ENCODE peak calls at places on chromosome 6, in eight cellular contexts. One of them, this sample, is unnamed.

GRCh38 chr6:100657678-100658330 is 193.1 kb upstream of the SIM1 start:
- DNase-seq in esophagus squamous epithelium: no peak
- DNase-seq in right lobe of liver: no peak
- DNase-seq in lung: no peak
- DNase-seq in GM23248: peak; percentile 55
- DNase-seq in left ventricle myocardium inferior: no peak
- DNase-seq in CD8-positive, alpha-beta T cell: no peak
- DNase-seq in adrenal gland: no peak
- DNase-seq in this sample: no peak

GRCh38 chr6:161487694-161488093 is 213.8 kb upstream of the AGPAT4 start:
- DNase-seq in GM23248: no peak
- DNase-seq in adrenal gland: no peak
- DNase-seq in right lobe of liver: no peak
- DNase-seq in esophagus squamous epithelium: no peak
- DNase-seq in lung: no peak
- DNase-seq in left ventricle myocardium inferior: no peak
- DNase-seq in CD8-positive, alpha-beta T cell: no peak
- DNase-seq in this sample: no peak

GRCh38 chr6:148533309-148534107 is 190.9 kb downstream of the SASH1 start:
- DNase-seq in GM23248: no peak
- DNase-seq in right lobe of liver: no peak
- DNase-seq in adrenal gland: no peak
- DNase-seq in lung: no peak
- DNase-seq in CD8-positive, alpha-beta T cell: no peak
- DNase-seq in left ventricle myocardium inferior: no peak
- DNase-seq in esophagus squamous epithelium: no peak
- DNase-seq in this sample: no peak

GRCh38 chr6:119327810-119328209 is 21.8 kb downstream of the MAN1A1 start:
- DNase-seq in GM23248: no peak
- DNase-seq in esophagus squamous epithelium: no peak
- DNase-seq in lung: no peak
- DNase-seq in CD8-positive, alpha-beta T cell: no peak
- DNase-seq in left ventricle myocardium inferior: no peak
- DNase-seq in adrenal gland: no peak
- DNase-seq in right lobe of liver: no peak
- DNase-seq in this sample: no peak

GRCh38 chr6:45843848-45844521 is 171.7 kb downstream of the CLIC5 start:
- DNase-seq in CD8-positive, alpha-beta T cell: no peak
- DNase-seq in right lobe of liver: peak; percentile 77
- DNase-seq in lung: no peak
- DNase-seq in left ventricle myocardium inferior: no peak
- DNase-seq in esophagus squamous epithelium: no peak
- DNase-seq in GM23248: peak; percentile 56
- DNase-seq in adrenal gland: no peak
- DNase-seq in this sample: no peak

GRCh38 chr6:21500894-21501293 is 92.7 kb upstream of the SOX4 start:
- DNase-seq in left ventricle myocardium inferior: no peak
- DNase-seq in adrenal gland: no peak
- DNase-seq in GM23248: no peak
- DNase-seq in CD8-positive, alpha-beta T cell: no peak
- DNase-seq in lung: no peak
- DNase-seq in right lobe of liver: no peak
- DNase-seq in esophagus squamous epithelium: no peak
- DNase-seq in this sample: no peak

GRCh38 chr6:92052513-92052912 is 1366.8 kb downstream of the EPHA7 start:
- DNase-seq in esophagus squamous epithelium: no peak
- DNase-seq in adrenal gland: no peak
- DNase-seq in CD8-positive, alpha-beta T cell: no peak
- DNase-seq in left ventricle myocardium inferior: no peak
- DNase-seq in GM23248: no peak
- DNase-seq in lung: no peak
- DNase-seq in right lobe of liver: no peak
- DNase-seq in this sample: no peak

GRCh38 chr6:148464319-148465010 is 121.8 kb downstream of the SASH1 start:
- DNase-seq in lung: peak; percentile 64
- DNase-seq in GM23248: peak; percentile 82
- DNase-seq in CD8-positive, alpha-beta T cell: peak; percentile 42
- DNase-seq in adrenal gland: peak; percentile 88
- DNase-seq in left ventricle myocardium inferior: peak; percentile 62
- DNase-seq in right lobe of liver: no peak
- DNase-seq in esophagus squamous epithelium: no peak
- DNase-seq in this sample: peak; percentile 80

GRCh38 chr6:142412241-142412640 is 110.4 kb downstream of the ADGRG6 start:
- DNase-seq in esophagus squamous epithelium: no peak
- DNase-seq in adrenal gland: no peak
- DNase-seq in GM23248: no peak
- DNase-seq in CD8-positive, alpha-beta T cell: no peak
- DNase-seq in right lobe of liver: no peak
- DNase-seq in left ventricle myocardium inferior: no peak
- DNase-seq in lung: no peak
- DNase-seq in this sample: no peak

GRCh38 chr6:97288188-97288587 is 5.2 kb upstream of the MMS22L start:
- DNase-seq in right lobe of liver: no peak
- DNase-seq in lung: no peak
- DNase-seq in CD8-positive, alpha-beta T cell: no peak
- DNase-seq in left ventricle myocardium inferior: no peak
- DNase-seq in GM23248: no peak
- DNase-seq in adrenal gland: no peak
- DNase-seq in esophagus squamous epithelium: no peak
- DNase-seq in this sample: no peak

GRCh38 chr6:3455121-3455489 is 1.7 kb downstream of the SLC22A23 start:
- DNase-seq in CD8-positive, alpha-beta T cell: peak; percentile 51
- DNase-seq in right lobe of liver: peak; percentile 58
- DNase-seq in GM23248: peak; percentile 56
- DNase-seq in esophagus squamous epithelium: no peak
- DNase-seq in lung: no peak
- DNase-seq in left ventricle myocardium inferior: no peak
- DNase-seq in adrenal gland: no peak
- DNase-seq in this sample: no peak

GRCh38 chr6:73803562-73804221 is 107.7 kb downstream of the CD109 start:
- DNase-seq in GM23248: peak; percentile 92
- DNase-seq in esophagus squamous epithelium: no peak
- DNase-seq in lung: no peak
- DNase-seq in adrenal gland: no peak
- DNase-seq in CD8-positive, alpha-beta T cell: no peak
- DNase-seq in right lobe of liver: no peak
- DNase-seq in left ventricle myocardium inferior: no peak
- DNase-seq in this sample: no peak

GRCh38 chr6:134358320-134358719 is 40.4 kb upstream of the SGK1 start:
- DNase-seq in adrenal gland: no peak
- DNase-seq in GM23248: peak; percentile 66
- DNase-seq in CD8-positive, alpha-beta T cell: no peak
- DNase-seq in right lobe of liver: no peak
- DNase-seq in esophagus squamous epithelium: no peak
- DNase-seq in left ventricle myocardium inferior: no peak
- DNase-seq in lung: peak; percentile 31
- DNase-seq in this sample: no peak

GRCh38 chr6:113856571-113857564 is at the start of gene MARCKS:
- DNase-seq in left ventricle myocardium inferior: peak; percentile 83
- DNase-seq in right lobe of liver: peak; percentile 66
- DNase-seq in GM23248: peak; percentile 98
- DNase-seq in lung: peak; percentile 65
- DNase-seq in esophagus squamous epithelium: peak; percentile 37
- DNase-seq in CD8-positive, alpha-beta T cell: peak; percentile 28
- DNase-seq in adrenal gland: peak; percentile 86
- DNase-seq in this sample: no peak

GRCh38 chr6:16292432-16292831 is 54.0 kb downstream of the GMPR start:
- DNase-seq in CD8-positive, alpha-beta T cell: no peak
- DNase-seq in left ventricle myocardium inferior: no peak
- DNase-seq in esophagus squamous epithelium: no peak
- DNase-seq in adrenal gland: no peak
- DNase-seq in GM23248: no peak
- DNase-seq in lung: no peak
- DNase-seq in right lobe of liver: no peak
- DNase-seq in this sample: no peak

GRCh38 chr6:3500262-3501001 is 43.6 kb upstream of the SLC22A23 start:
- DNase-seq in lung: no peak
- DNase-seq in CD8-positive, alpha-beta T cell: no peak
- DNase-seq in GM23248: peak; percentile 84
- DNase-seq in right lobe of liver: no peak
- DNase-seq in adrenal gland: no peak
- DNase-seq in esophagus squamous epithelium: no peak
- DNase-seq in left ventricle myocardium inferior: no peak
- DNase-seq in this sample: no peak

GRCh38 chr6:15239606-15240364 is 6.1 kb upstream of the JARID2 start:
- DNase-seq in right lobe of liver: no peak
- DNase-seq in adrenal gland: no peak
- DNase-seq in CD8-positive, alpha-beta T cell: no peak
- DNase-seq in esophagus squamous epithelium: no peak
- DNase-seq in lung: no peak
- DNase-seq in GM23248: no peak
- DNase-seq in left ventricle myocardium inferior: no peak
- DNase-seq in this sample: no peak
- H3K27ac ChIP-seq in right lobe of liver: no peak overlapping the region
- H3K27ac ChIP-seq in adrenal gland: no peak overlapping the region
- H3K27ac ChIP-seq in CD8-positive, alpha-beta T cell: no peak overlapping the region
- H3K27ac ChIP-seq in esophagus squamous epithelium: no peak overlapping the region
- H3K27ac ChIP-seq in lung: peak overlapping the region; percentile 78
- H3K27ac ChIP-seq in GM23248: no peak overlapping the region
- H3K27ac ChIP-seq in left ventricle myocardium inferior: peak overlapping the region; percentile 68
- H3K27ac ChIP-seq in this sample: no peak overlapping the region

GRCh38 chr6:139474145-139475108 is 100.0 kb upstream of the CITED2 start:
- DNase-seq in left ventricle myocardium inferior: no peak
- DNase-seq in lung: no peak
- DNase-seq in esophagus squamous epithelium: no peak
- DNase-seq in right lobe of liver: no peak
- DNase-seq in GM23248: peak; percentile 63
- DNase-seq in CD8-positive, alpha-beta T cell: no peak
- DNase-seq in adrenal gland: peak; percentile 63
- DNase-seq in this sample: no peak
- H3K4me3 ChIP-seq in left ventricle myocardium inferior: peak overlapping the region; percentile 21
- H3K4me3 ChIP-seq in lung: no peak overlapping the region
- H3K4me3 ChIP-seq in esophagus squamous epithelium: no peak overlapping the region
- H3K4me3 ChIP-seq in right lobe of liver: peak overlapping the region; percentile 34
- H3K4me3 ChIP-seq in GM23248: peak overlapping the region; percentile 57
- H3K4me3 ChIP-seq in CD8-positive, alpha-beta T cell: no peak overlapping the region
- H3K4me3 ChIP-seq in adrenal gland: no peak overlapping the region
- H3K4me3 ChIP-seq in this sample: no peak overlapping the region

DNA sequence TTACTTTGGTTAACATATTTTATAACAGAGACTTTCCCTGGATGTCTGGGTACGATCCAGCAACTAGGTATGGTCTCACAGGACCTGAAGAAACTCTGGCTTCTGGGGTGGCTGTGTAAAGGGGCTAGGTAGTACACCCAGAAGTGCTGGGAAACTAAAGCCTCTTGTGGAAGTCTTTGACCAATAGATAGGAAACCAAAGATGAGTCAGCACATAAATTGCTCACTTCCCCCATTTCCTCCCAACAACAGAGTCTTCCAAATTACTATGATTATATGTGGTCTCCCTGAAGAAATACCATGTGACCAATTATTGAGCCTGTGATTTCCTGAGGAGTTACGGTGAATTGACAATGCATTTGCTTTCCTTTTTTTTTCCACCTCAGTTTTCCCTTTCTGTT is 26.8 kb upstream of the TBX18 start:
- DNase-seq in lung: no peak
- DNase-seq in adrenal gland: no peak
- DNase-seq in esophagus squamous epithelium: no peak
- DNase-seq in right lobe of liver: no peak
- DNase-seq in left ventricle myocardium inferior: no peak
- DNase-seq in CD8-positive, alpha-beta T cell: no peak
- DNase-seq in GM23248: peak; percentile 48
- DNase-seq in this sample: no peak
- H3K27ac ChIP-seq in lung: no peak overlapping the region
- H3K27ac ChIP-seq in adrenal gland: no peak overlapping the region
- H3K27ac ChIP-seq in esophagus squamous epithelium: no peak overlapping the region
- H3K27ac ChIP-seq in right lobe of liver: no peak overlapping the region
- H3K27ac ChIP-seq in left ventricle myocardium inferior: no peak overlapping the region
- H3K27ac ChIP-seq in CD8-positive, alpha-beta T cell: no peak overlapping the region
- H3K27ac ChIP-seq in GM23248: no peak overlapping the region
- H3K27ac ChIP-seq in this sample: no peak overlapping the region

DNA sequence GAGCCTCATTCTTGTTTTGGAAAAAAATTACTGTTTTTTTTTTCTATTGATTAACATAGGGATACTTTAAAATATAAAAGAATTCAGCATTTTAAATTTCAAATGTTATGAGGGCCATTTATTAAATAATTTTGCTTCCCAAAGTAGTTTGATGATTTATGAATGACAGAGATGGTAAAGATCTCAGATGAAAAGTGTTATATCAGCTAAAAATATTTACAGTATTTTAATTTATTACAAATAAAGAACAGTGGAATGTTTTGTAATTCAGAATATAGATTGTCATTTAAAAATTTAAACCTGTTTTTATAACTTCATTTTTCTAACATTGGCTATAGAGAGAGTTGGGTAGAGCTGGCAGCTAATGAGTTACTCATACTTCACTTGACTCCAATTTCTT is 256.0 kb downstream of the TPBG start:
- DNase-seq in GM23248: no peak
- DNase-seq in esophagus squamous epithelium: no peak
- DNase-seq in right lobe of liver: no peak
- DNase-seq in lung: no peak
- DNase-seq in CD8-positive, alpha-beta T cell: no peak
- DNase-seq in adrenal gland: no peak
- DNase-seq in left ventricle myocardium inferior: no peak
- DNase-seq in this sample: no peak
- H3K4me3 ChIP-seq in GM23248: no peak overlapping the region
- H3K4me3 ChIP-seq in esophagus squamous epithelium: no peak overlapping the region
- H3K4me3 ChIP-seq in right lobe of liver: no peak overlapping the region
- H3K4me3 ChIP-seq in lung: no peak overlapping the region
- H3K4me3 ChIP-seq in CD8-positive, alpha-beta T cell: no peak overlapping the region
- H3K4me3 ChIP-seq in adrenal gland: no peak overlapping the region
- H3K4me3 ChIP-seq in left ventricle myocardium inferior: no peak overlapping the region
- H3K4me3 ChIP-seq in this sample: no peak overlapping the region

GRCh38 chr6:69894578-69895347 is 28.4 kb downstream of the COL19A1 start:
- DNase-seq in right lobe of liver: no peak
- DNase-seq in left ventricle myocardium inferior: no peak
- DNase-seq in lung: no peak
- DNase-seq in GM23248: peak; percentile 47
- DNase-seq in esophagus squamous epithelium: no peak
- DNase-seq in adrenal gland: no peak
- DNase-seq in CD8-positive, alpha-beta T cell: no peak
- DNase-seq in this sample: no peak

GRCh38 chr6:69901361-69901760 is 35.0 kb downstream of the COL19A1 start:
- DNase-seq in lung: no peak
- DNase-seq in esophagus squamous epithelium: no peak
- DNase-seq in GM23248: no peak
- DNase-seq in left ventricle myocardium inferior: no peak
- DNase-seq in right lobe of liver: no peak
- DNase-seq in CD8-positive, alpha-beta T cell: no peak
- DNase-seq in adrenal gland: no peak
- DNase-seq in this sample: no peak

DNA sequence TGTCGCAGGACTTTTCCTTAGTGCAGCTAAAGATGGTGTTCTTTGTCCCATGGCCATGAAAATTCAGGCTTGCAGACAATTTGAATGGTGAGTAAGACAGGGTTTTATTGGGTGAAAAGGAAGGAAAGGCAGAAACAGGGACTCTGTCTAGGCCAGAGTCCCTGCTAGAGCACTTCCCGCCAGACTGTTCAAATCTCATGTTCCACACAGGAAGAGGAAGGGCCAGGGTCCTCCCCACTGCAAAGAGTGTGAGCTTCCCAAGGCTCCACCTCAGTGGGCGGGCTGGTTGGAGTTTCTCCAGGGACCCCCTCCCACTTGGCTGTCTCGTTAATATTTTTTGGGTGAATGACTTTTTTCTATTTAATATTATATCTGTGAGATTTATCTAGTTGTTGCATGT is 29.0 kb downstream of the COL19A1 start:
- DNase-seq in left ventricle myocardium inferior: no peak
- DNase-seq in CD8-positive, alpha-beta T cell: no peak
- DNase-seq in esophagus squamous epithelium: no peak
- DNase-seq in right lobe of liver: no peak
- DNase-seq in lung: no peak
- DNase-seq in adrenal gland: no peak
- DNase-seq in GM23248: no peak
- DNase-seq in this sample: no peak
- H3K27ac ChIP-seq in left ventricle myocardium inferior: no peak overlapping the region
- H3K27ac ChIP-seq in CD8-positive, alpha-beta T cell: no peak overlapping the region
- H3K27ac ChIP-seq in esophagus squamous epithelium: no peak overlapping the region
- H3K27ac ChIP-seq in right lobe of liver: no peak overlapping the region
- H3K27ac ChIP-seq in lung: no peak overlapping the region
- H3K27ac ChIP-seq in adrenal gland: no peak overlapping the region
- H3K27ac ChIP-seq in GM23248: no peak overlapping the region
- H3K27ac ChIP-seq in this sample: no peak overlapping the region